ENCODE peak calls at places on chromosomes 5 and 9, in four cellular contexts. A is A673, B is left ventricle myocardium inferior, X is PC-3. V is an unnamed sample. For H3K36me3, the result is how much of the 10 kb centered on the place peaks cover.

GRCh38 chr5:151151793-151152192 is 5.8 kb downstream of the ANXA6 start:
- DNase-seq in X (no peak), B (no peak), A (no peak), V (peak)

GRCh38 chr5:159031513-159031912 is 68.2 kb downstream of the EBF1 start:
- DNase-seq in A (peak), B (no peak), X (no peak), V (no peak)

GRCh38 chr9:108291586-108291932 is 564.2 kb downstream of the ACTL7B start:
- DNase-seq in X (no peak), A (no peak), B (no peak), V (no peak)

GRCh38 chr9:81986051-81986450 is 2.5 kb upstream of the SPATA31D1 start:
- DNase-seq in X (no peak), A (no peak), B (no peak), V (no peak)

GRCh38 chr5:76303917-76304316 is 99.2 kb upstream of the IQGAP2 start:
- DNase-seq in B (no peak), A (peak), X (peak), V (peak)

GRCh38 chr5:157828031-157828948 is 30.7 kb downstream of the CLINT1 start:
- DNase-seq in A (no peak), B (no peak), X (no peak), V (no peak)

GRCh38 chr5:15499528-15500325 is at the start of gene FBXL7:
- DNase-seq in A (peak), X (peak), B (peak), V (peak)

GRCh38 chr5:82334856-82335255 is 56.7 kb upstream of the RPS23 start:
- DNase-seq in B (no peak), X (no peak), A (no peak), V (no peak)

GRCh38 chr5:61906820-61907219 is 399.2 kb upstream of the KIF2A start:
- DNase-seq in B (no peak), A (no peak), X (no peak), V (no peak)

GRCh38 chr5:119033135-119033534 is 37.8 kb upstream of the DMXL1 start:
- DNase-seq in B (no peak), X (no peak), A (no peak), V (no peak)
- H3K36me3 ChIP-seq in B (under half), X (under half), A (under half), V (under half)

DNA sequence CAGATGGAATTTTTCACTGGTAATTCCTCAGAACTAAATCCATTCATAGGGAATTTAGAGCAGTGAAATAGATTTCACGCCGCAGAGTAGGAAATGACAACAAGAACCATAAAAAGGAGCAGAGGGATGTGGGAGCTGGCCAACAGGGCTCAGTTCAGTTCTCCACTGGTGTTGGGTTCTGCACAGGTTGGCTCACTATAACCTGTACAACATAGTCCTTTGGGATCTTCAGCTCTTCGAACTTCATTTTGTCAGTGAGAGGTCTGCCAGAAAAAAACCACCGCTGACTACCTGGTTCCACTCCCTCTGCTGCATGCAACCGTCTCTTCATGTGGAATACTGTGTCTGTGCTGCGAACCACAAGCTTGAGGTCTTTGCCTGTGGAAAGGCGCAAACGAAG is 17.7 kb downstream of the EFCAB9 start:
- DNase-seq in B (no peak), A (no peak), X (no peak), V (no peak)
- H3K36me3 ChIP-seq in B (under half), A (under half), X (under half), V (under half)

GRCh38 chr9:35685506-35685905 is 4.2 kb downstream of the TPM2 start:
- DNase-seq in X (no peak), B (no peak), A (no peak), V (no peak)

GRCh38 chr9:35687306-35687705 is 2.4 kb downstream of the TPM2 start:
- DNase-seq in X (no peak), B (no peak), A (no peak), V (no peak)

GRCh38 chr9:35683323-35683722 is 6.4 kb downstream of the TPM2 start:
- DNase-seq in X (no peak), A (no peak), B (no peak), V (no peak)

GRCh38 chr9:35686222-35687203 is 3.2 kb downstream of the TPM2 start:
- DNase-seq in A (no peak), B (peak), X (no peak), V (no peak)

GRCh38 chr9:35684921-35685320 is 4.8 kb downstream of the TPM2 start:
- DNase-seq in B (no peak), A (no peak), X (no peak), V (no peak)
- H3K36me3 ChIP-seq in B (under half), A (under half), X (under half), V (under half)

GRCh38 chr9:74609671-74610416 is 112.7 kb downstream of the RORB start:
- DNase-seq in A (peak), B (no peak), X (peak), V (no peak)

GRCh38 chr9:74610523-74611061 is 113.5 kb downstream of the RORB start:
- DNase-seq in A (no peak), X (no peak), B (no peak), V (no peak)
- H3K36me3 ChIP-seq in A (under half), X (under half), B (under half), V (under half)

GRCh38 chr5:152864447-152864846 is 459.4 kb upstream of the NMUR2 start:
- DNase-seq in A (no peak), B (no peak), X (no peak), V (no peak)
- H3K36me3 ChIP-seq in A (under half), B (under half), X (under half), V (under half)

GRCh38 chr9:122848256-122848943 is 20.0 kb upstream of the PDCL start:
- DNase-seq in X (no peak), B (no peak), A (no peak), V (no peak)

GRCh38 chr9:122846371-122847060 is 18.1 kb upstream of the PDCL start:
- DNase-seq in X (no peak), A (no peak), B (no peak), V (no peak)

GRCh38 chr9:122844137-122844536 is 15.7 kb upstream of the PDCL start:
- DNase-seq in B (no peak), A (no peak), X (no peak), V (no peak)

GRCh38 chr9:122845116-122845515 is 16.7 kb upstream of the PDCL start:
- DNase-seq in A (no peak), B (no peak), X (no peak), V (no peak)

DNA sequence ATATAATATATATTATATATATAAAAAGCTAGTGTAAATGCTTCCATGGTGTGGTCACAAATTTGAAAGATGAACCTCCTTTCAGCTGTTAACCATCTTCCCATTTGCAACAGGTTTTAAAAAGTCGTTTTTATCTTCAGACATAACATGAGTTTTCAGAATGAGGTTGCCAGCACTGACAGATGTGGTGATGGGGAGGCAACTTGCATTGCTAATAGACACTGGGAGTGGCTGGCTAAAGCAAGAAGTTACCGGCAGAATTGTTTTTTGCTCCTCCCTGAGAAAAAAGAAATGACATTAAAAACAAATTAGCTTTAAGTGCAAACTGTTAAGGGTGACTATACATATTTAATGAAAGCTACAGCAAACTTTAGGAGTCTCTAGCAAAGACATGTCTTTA is 21.2 kb upstream of the PDCL start:
- DNase-seq in X (no peak), A (no peak), B (no peak), V (no peak)
- H3K36me3 ChIP-seq in X (under half), A (half or more), B (half or more), V (under half)

DNA sequence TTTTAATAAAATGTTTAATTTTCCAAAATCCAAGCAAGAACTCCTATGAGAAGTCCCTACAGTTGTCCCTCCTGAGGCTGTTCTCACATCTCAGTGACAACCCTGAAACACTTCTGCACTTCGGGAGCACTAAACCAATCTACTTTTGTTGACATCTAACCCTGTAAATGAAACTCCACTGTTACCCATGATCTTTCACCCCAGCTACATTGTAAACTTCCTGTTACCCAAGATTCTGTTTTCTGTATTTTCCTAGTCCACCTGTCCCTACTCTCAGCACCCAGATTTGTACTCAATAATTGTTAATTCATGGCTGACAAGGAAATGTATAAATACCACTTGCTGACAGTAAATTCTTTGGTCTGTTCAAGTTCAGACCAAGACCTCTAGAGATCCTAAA is 153.7 kb downstream of the NR2F1-AS1 start:
- DNase-seq in X (no peak), A (no peak), B (no peak), V (no peak)
- H3K36me3 ChIP-seq in X (under half), A (under half), B (under half), V (under half)